ENCODE peak calls at places on chromosomes 7 and 10, in seven cellular contexts. X is mammary epithelial cell, T is kidney epithelial cell, Y is ovary, M is A549, Q is left lung, J is neural progenitor cell. F is an unnamed sample.

GRCh38 chr10:45154481-45154880 is 153.8 kb downstream of the ZNF22 start:
- DNase-seq in X (peak), T (no peak), Y (no peak), M (no peak), Q (no peak), J (no peak), F (no peak)

GRCh38 chr7:75737856-75738603 is 711 bp downstream of the HIP1 start:
- DNase-seq in X (no peak), T (no peak), Y (no peak), M (no peak), Q (peak), J (peak), F (no peak)

GRCh38 chr7:15829689-15830088 is 143.2 kb upstream of the MEOX2 start:
- DNase-seq in X (no peak), T (no peak), Y (no peak), M (no peak), Q (no peak), J (no peak), F (no peak)

GRCh38 chr10:108544500-108545120 is 1378.7 kb downstream of the XPNPEP1 start:
- DNase-seq in X (peak), T (no peak), Y (peak), M (peak), Q (peak), J (peak), F (peak)

GRCh38 chr10:58065529-58065815 is 202.2 kb downstream of the IPMK start:
- DNase-seq in X (no peak), T (no peak), Y (no peak), M (no peak), Q (no peak), J (no peak), F (no peak)

GRCh38 chr7:6654113-6654841 is 17.2 kb downstream of the ZNF316 start:
- DNase-seq in X (no peak), T (no peak), Y (no peak), M (no peak), Q (no peak), J (no peak), F (no peak)

GRCh38 chr10:99520040-99520803 is 12.5 kb upstream of the NKX2-3 start:
- DNase-seq in X (no peak), T (no peak), Y (no peak), M (no peak), Q (no peak), J (peak), F (no peak)

GRCh38 chr7:12386237-12386839 is 17.3 kb downstream of the VWDE start:
- DNase-seq in X (no peak), T (no peak), Y (no peak), M (no peak), Q (no peak), J (peak), F (no peak)

GRCh38 chr10:16717617-16718395 is 99.4 kb downstream of the RSU1 start:
- DNase-seq in X (no peak), T (no peak), Y (no peak), M (no peak), Q (no peak), J (no peak), F (no peak)

GRCh38 chr10:18368681-18369080 is 228.5 kb downstream of the CACNB2 start:
- DNase-seq in X (no peak), T (no peak), Y (no peak), M (no peak), Q (no peak), J (no peak), F (peak)
- H3K4me3 ChIP-seq in X (no peak), T (no peak), Y (no peak), M (no peak), Q (no peak), J (no peak), F (no peak)

DNA sequence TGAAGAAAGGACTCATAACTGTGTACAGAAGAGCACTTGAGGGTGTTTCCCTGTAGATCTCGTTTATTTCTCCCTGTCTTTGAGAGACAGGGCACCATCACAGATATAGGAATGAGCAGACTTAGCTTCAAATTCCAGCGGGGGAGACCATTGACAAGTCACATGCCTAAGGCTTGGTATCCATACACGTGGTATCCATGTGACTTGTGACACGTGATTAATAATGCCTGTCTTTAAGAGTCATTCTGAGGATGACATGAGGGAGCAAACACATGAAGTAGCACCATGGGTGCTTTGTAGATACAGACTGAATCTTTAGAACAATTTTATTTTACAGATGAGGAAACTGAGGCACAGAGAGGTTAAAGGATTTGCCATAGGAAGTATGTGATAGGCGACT is 292.3 kb downstream of the POU6F2 start:
- DNase-seq in X (no peak), T (no peak), Y (no peak), M (no peak), Q (no peak), J (no peak), F (no peak)
- TF ChIP-seq CTCF in X (no peak), T (no peak), Y (no peak), M (no peak), Q (no peak), J (no peak), F (no peak)

GRCh38 chr10:15167411-15168295 is 840 bp downstream of the NMT2 start:
- DNase-seq in X (peak), T (no peak), Y (peak), M (peak), Q (no peak), J (peak), F (no peak)

GRCh38 chr10:15169555-15170407 is 1.3 kb upstream of the NMT2 start:
- DNase-seq in X (no peak), T (no peak), Y (no peak), M (no peak), Q (no peak), J (peak), F (no peak)

GRCh38 chr10:15166325-15166724 is 2.2 kb downstream of the NMT2 start:
- DNase-seq in X (no peak), T (no peak), Y (no peak), M (no peak), Q (no peak), J (peak), F (no peak)

GRCh38 chr10:15168296-15168780 is at the start of gene NMT2:
- DNase-seq in X (peak), T (peak), Y (peak), M (no peak), Q (peak), J (peak), F (no peak)

GRCh38 chr10:15168781-15169554 is 475 bp upstream of the NMT2 start:
- DNase-seq in X (peak), T (peak), Y (peak), M (peak), Q (peak), J (peak), F (peak)
- H3K4me3 ChIP-seq in X (no peak), T (no peak), Y (peak), M (peak), Q (peak), J (no peak), F (peak)

GRCh38 chr7:46129831-46130230 is 208.8 kb upstream of the IGFBP3 start:
- DNase-seq in X (peak), T (no peak), Y (no peak), M (no peak), Q (no peak), J (no peak), F (no peak)

GRCh38 chr7:46133741-46134140 is 212.7 kb upstream of the IGFBP3 start:
- DNase-seq in X (no peak), T (no peak), Y (no peak), M (no peak), Q (no peak), J (no peak), F (no peak)

GRCh38 chr7:46133076-46133475 is 212.0 kb upstream of the IGFBP3 start:
- DNase-seq in X (no peak), T (no peak), Y (no peak), M (no peak), Q (no peak), J (no peak), F (no peak)

GRCh38 chr7:46134385-46134784 is 213.3 kb upstream of the IGFBP3 start:
- DNase-seq in X (no peak), T (no peak), Y (no peak), M (no peak), Q (no peak), J (no peak), F (no peak)

DNA sequence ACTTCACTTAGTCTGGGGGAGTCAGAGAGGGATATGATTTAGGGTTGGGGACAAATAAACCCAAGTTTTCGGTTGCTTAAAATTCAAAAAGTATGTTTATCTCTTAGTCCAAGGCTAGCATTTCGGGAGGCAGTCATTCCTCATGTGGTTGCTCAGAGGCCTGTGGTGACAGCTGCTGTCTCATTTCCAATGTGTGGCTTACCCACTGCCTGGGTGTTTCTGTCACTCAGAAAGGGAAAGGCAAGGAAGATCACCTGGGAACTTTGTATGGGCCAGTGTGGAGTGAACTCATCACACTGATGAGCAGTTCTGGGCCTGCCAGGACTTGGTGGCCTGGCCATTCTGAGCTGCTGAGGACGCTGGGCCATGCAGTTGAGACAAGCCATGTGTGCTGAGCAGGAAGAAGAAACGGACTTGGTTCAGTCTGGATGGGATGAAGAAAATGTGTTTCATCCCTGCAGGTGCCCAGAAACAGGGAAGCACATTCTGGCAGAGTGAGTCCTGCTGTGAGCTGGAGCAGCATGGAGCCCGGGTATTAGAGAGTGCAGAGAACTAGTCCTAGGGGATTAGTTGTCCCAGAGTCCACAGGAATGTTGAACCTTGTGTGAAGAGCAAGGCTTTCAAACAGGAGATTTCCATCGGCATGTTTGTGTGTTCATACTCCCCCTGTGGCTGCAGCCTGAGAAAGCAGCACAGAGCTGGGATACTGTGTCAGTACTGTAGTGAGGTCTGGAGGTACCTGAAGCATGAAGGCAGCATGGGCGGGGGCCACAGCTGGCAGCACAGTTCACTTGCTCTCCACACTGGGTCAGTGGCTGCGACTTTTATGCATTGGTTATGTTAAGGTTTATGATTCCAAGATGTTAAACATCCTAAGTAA is 211.1 kb upstream of the IGFBP3 start:
- DNase-seq in X (peak), T (peak), Y (no peak), M (peak), Q (no peak), J (peak), F (peak)
- TF ChIP-seq CTCF in X (peak), T (peak), Y (no peak), M (peak), Q (no peak), J (peak), F (peak)

F was measured in retinal pigment epithelial cell.